ENCODE peak calls at places on chromosomes 3 and 15, in ten cellular contexts. L is uterus; I is tibial artery; H is GM12865; D is SJSA1; Y is naive thymus-derived CD4-positive, alpha-beta T cell; G is HCT116; K is GM23248; E is CD8-positive, alpha-beta T cell; S is transverse colon. X is an unnamed sample.

GRCh38 chr3:150130404-150131100 is 159.9 kb upstream of the PFN2 start:
- DNase-seq in L (no peak), I (no peak), G (no peak), S (no peak), K (no peak), Y (no peak), E (no peak), D (no peak), H (no peak), X (no peak)

GRCh38 chr3:53269888-53270880 is 14.4 kb upstream of the TKT start:
- DNase-seq in K (peak), H (peak), G (peak), D (peak), L (peak), E (no peak), I (peak), S (peak), Y (no peak), X (peak)

GRCh38 chr15:74785716-74786032 is 3.8 kb downstream of the CSK start:
- DNase-seq in L (no peak), H (peak), E (no peak), K (no peak), Y (no peak), G (no peak), I (no peak), D (no peak), S (no peak), X (no peak)

GRCh38 chr3:52233108-52233591 is 5.8 kb downstream of the TWF2 start:
- DNase-seq in S (no peak), E (no peak), K (no peak), H (no peak), D (no peak), I (no peak), L (no peak), G (no peak), Y (no peak), X (no peak)

GRCh38 chr15:40244961-40245523 is 6.2 kb downstream of the PAK6 start:
- DNase-seq in S (peak), D (no peak), E (no peak), G (no peak), L (no peak), I (peak), K (no peak), Y (no peak), H (no peak), X (no peak)

GRCh38 chr15:93037341-93038063 is 51.5 kb downstream of the RGMA start:
- DNase-seq in H (no peak), G (no peak), L (peak), S (no peak), I (peak), K (peak), D (peak), Y (no peak), E (no peak), X (no peak)

GRCh38 chr3:159787191-159787590 is 201.4 kb upstream of the IL12A start:
- DNase-seq in D (peak), S (peak), E (no peak), G (peak), K (peak), L (no peak), Y (no peak), I (no peak), H (no peak), X (no peak)

GRCh38 chr3:51311055-51311454 is 74.0 kb upstream of the MANF start:
- DNase-seq in S (no peak), Y (peak), G (peak), H (peak), K (peak), E (no peak), I (no peak), D (peak), L (no peak), X (peak)

GRCh38 chr3:167882057-167882667 is 146.6 kb downstream of the SERPINI1 start:
- DNase-seq in H (peak), D (peak), K (peak), G (peak), S (no peak), L (no peak), I (no peak), Y (peak), E (no peak), X (peak)

GRCh38 chr15:83282859-83283812 is 1.3 kb downstream of the BNC1 start:
- DNase-seq in I (no peak), S (no peak), E (no peak), L (no peak), Y (no peak), D (peak), K (peak), H (no peak), G (no peak), X (no peak)

GRCh38 chr15:81152339-81152738 is 18.3 kb downstream of the CFAP161 start:
- DNase-seq in D (no peak), K (no peak), E (no peak), G (no peak), S (no peak), I (no peak), L (no peak), Y (no peak), H (no peak), X (no peak)

GRCh38 chr3:69309810-69310209 is 76.1 kb downstream of the FRMD4B start:
- DNase-seq in G (peak), S (no peak), I (no peak), K (peak), Y (no peak), L (no peak), D (no peak), H (peak), E (no peak), X (no peak)

GRCh38 chr3:69305011-69305410 is 80.9 kb downstream of the FRMD4B start:
- DNase-seq in G (no peak), H (peak), L (no peak), S (no peak), I (no peak), Y (no peak), D (no peak), K (peak), E (no peak), X (no peak)

GRCh38 chr3:69304396-69304795 is 81.5 kb downstream of the FRMD4B start:
- DNase-seq in S (no peak), L (no peak), K (no peak), I (no peak), Y (no peak), D (peak), H (no peak), E (no peak), G (no peak), X (no peak)

GRCh38 chr3:69306239-69307185 is 79.4 kb downstream of the FRMD4B start:
- DNase-seq in S (peak), K (peak), I (peak), G (peak), D (peak), E (peak), H (peak), L (peak), Y (peak), X (peak)
- H3K4me3 ChIP-seq in S (no peak), K (no peak), I (no peak), G (no peak), D (no peak), E (no peak), H (no peak), L (no peak), Y (no peak), X (no peak)

DNA sequence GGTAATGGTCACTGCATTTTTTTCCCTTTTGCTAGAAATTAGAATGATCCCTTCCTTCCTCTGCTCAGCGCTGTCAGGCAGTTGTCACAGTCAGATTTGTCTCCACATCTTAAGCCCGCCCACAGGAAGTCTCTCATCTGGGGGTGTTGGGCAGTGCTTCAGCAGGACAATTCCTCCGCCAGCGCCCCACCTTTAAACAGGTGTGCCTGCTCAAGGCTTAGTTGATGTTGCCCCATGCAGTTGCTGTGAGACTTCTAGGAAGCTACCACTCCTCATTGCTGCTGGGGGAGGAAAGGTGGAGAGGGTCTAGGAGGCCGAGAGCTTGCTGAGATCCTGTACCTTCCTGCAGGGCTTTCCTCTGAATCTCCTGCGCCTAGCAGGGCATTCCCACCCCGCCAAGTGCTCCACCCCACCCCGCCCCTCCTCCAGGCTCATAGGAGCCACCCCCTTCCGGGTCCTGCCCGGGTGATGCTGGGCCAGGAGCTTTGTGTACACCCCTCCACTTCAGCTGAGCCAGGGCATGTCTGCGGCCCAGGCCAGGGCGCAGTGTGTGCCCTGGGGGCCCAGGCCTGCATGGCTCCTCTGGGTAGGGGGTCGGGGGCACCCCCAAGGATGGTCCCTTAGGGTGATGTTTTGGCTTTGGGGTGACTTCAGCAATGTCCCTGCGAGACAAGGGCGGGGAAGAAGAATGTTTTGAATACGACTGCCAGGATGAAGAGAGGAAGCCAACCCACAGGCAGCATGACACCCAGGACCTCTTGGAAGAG is 68.7 kb downstream of the TRAK1 start:
- DNase-seq in D (no peak), S (peak), L (no peak), I (peak), G (peak), H (peak), K (peak), E (peak), Y (peak), X (no peak)
- H3K4me3 ChIP-seq in D (no peak), S (no peak), L (no peak), I (no peak), G (peak), H (peak), K (no peak), E (peak), Y (peak), X (no peak)

DNA sequence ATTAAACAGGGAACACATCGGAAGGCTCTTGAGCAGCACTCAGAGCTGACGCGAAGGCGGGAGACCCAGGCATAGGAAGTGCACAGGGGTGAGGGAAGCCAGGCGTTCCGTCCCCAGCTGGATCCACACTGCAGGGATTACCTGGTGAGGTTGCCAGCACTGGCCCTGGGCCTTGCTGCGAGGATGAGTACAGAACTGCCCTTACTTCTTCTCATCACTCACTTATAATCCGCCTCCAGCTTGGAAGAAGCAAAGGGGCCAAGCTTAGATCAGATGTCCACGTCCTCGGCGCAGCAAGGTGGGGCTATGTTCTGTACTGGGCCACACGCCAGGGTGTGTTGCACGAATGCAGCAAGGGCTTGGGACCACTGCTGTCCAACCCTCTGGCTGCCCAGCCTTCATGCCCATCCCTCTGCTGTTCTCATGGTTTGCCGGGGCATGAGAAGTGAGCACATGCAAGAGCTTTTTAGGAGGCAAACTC is 124.1 kb upstream of the SMAD3 start:
- DNase-seq in K (peak), L (no peak), S (no peak), D (no peak), H (no peak), I (peak), G (no peak), Y (no peak), E (no peak), X (no peak)
- H3K4me3 ChIP-seq in K (peak), L (no peak), S (no peak), D (no peak), H (no peak), I (no peak), G (no peak), Y (no peak), E (no peak), X (no peak)

DNA sequence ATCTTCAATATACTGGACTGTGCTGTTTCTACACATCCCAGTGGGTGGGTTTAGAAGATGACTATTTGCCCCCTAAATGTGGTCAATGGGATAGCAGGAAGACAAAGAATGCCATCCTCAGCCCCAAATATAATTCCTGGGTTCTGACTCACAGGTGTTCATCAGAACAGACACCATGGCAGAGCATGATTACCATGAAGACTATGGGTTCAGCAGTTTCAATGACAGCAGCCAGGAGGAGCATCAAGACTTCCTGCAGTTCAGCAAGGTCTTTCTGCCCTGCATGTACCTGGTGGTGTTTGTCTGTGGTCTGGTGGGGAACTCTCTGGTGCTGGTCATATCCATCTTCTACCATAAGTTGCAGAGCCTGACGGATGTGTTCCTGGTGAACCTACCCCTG is 3.0 kb downstream of the CXCR6 start:
- DNase-seq in D (no peak), L (no peak), Y (no peak), I (no peak), S (no peak), E (no peak), K (peak), G (no peak), H (no peak), X (peak)
- H3K4me3 ChIP-seq in D (no peak), L (no peak), Y (peak), I (no peak), S (no peak), E (no peak), K (no peak), G (no peak), H (no peak), X (no peak)

GRCh38 chr15:66721020-66721419 is 19.0 kb downstream of the SMAD6 start:
- DNase-seq in K (no peak), Y (no peak), L (no peak), E (no peak), I (no peak), H (no peak), S (no peak), D (no peak), G (no peak), X (peak)
- H3K4me3 ChIP-seq in K (no peak), Y (no peak), L (no peak), E (no peak), I (no peak), H (no peak), S (no peak), D (no peak), G (no peak), X (peak)

DNA sequence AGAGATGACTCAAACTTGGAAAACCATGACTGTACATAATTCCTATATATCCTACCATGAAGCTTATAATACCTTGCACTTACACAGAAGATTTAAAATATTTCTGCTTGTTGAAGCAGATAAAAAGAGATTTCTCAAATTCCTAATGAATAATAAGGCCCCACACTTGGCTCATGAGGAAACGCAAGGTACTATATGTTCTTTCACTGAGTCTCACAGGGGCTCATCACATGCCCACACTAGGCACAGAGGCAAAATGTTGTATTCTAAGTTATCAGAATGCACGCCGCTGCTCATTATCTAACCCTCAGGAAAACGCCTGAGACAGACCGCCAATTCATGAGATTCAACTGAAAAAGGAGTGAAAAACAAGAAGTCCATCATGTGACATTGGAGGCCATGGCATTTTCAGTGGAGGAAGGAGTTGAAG is 5.6 kb downstream of the MYO1E start:
- DNase-seq in L (no peak), D (no peak), G (no peak), I (peak), Y (no peak), E (no peak), K (peak), S (no peak), H (no peak), X (no peak)
- H3K4me3 ChIP-seq in L (no peak), D (no peak), G (no peak), I (no peak), Y (no peak), E (no peak), K (no peak), S (no peak), H (no peak), X (no peak)

GRCh38 chr3:81218023-81218422 is 543.4 kb downstream of the GBE1 start:
- DNase-seq in L (no peak), D (no peak), G (no peak), I (no peak), H (no peak), K (peak), E (no peak), S (no peak), Y (no peak), X (no peak)
- H3K4me3 ChIP-seq in L (no peak), D (no peak), G (no peak), I (no peak), H (no peak), K (no peak), E (no peak), S (no peak), Y (no peak), X (no peak)